ENCODE peak calls at places on chromosomes 5 and 9, in seven cellular contexts. F is mammary epithelial cell, Q is fibroblast of lung, J is PC-3, A is osteoblast, K is MM.1S, U is GM23248. T is an unnamed sample.

GRCh38 chr5:2201832-2202231 is 319.1 kb upstream of the IRX4 start:
- DNase-seq in F (no peak), Q (no peak), J (no peak), A (no peak), K (no peak), U (no peak), T (no peak)

GRCh38 chr9:76654051-76654461 is 110.2 kb upstream of the PCA3 start:
- DNase-seq in F (no peak), Q (peak; percentile 75), J (no peak), A (no peak), K (no peak), U (no peak), T (no peak)

GRCh38 chr9:30967484-30967883 is 1417.0 kb upstream of the ACO1 start:
- DNase-seq in F (peak; percentile 6), Q (no peak), J (peak; percentile 3), A (no peak), K (no peak), U (no peak), T (no peak)

GRCh38 chr5:1521671-1522600 is 1.8 kb downstream of the LPCAT1 start:
- DNase-seq in F (peak; percentile 53), Q (peak; percentile 84), J (peak; percentile 80), A (peak; percentile 98), K (no peak), U (peak; percentile 90), T (peak; percentile 39)

GRCh38 chr5:81552844-81553569 is 159.1 kb upstream of the ACOT12 start:
- DNase-seq in F (peak; percentile 56), Q (peak; percentile 17), J (peak; percentile 6), A (no peak), K (no peak), U (no peak), T (no peak)

GRCh38 chr5:143364061-143364460 is 39.4 kb downstream of the NR3C1 start:
- DNase-seq in F (no peak), Q (peak; percentile 37), J (no peak), A (no peak), K (no peak), U (no peak), T (no peak)

GRCh38 chr5:10556331-10556807 is 7.5 kb upstream of the ANKRD33B start:
- DNase-seq in F (peak; percentile 60), Q (peak; percentile 74), J (peak; percentile 98), A (peak; percentile 94), K (no peak), U (peak; percentile 87), T (no peak)

GRCh38 chr9:8627944-8628679 is 828.5 kb upstream of the DMAC1 start:
- DNase-seq in F (peak; percentile 1), Q (no peak), J (no peak), A (no peak), K (no peak), U (no peak), T (no peak)

GRCh38 chr5:38923661-38924451 is 78.0 kb downstream of the OSMR start:
- DNase-seq in F (no peak), Q (no peak), J (no peak), A (no peak), K (no peak), U (peak; percentile 33), T (no peak)

GRCh38 chr5:36040651-36041536 is 25.8 kb downstream of the UGT3A2 start:
- DNase-seq in F (no peak), Q (no peak), J (peak; percentile 16), A (no peak), K (no peak), U (no peak), T (no peak)

GRCh38 chr9:2663886-2664674 is 42.5 kb downstream of the VLDLR start:
- DNase-seq in F (no peak), Q (no peak), J (no peak), A (peak; percentile 64), K (no peak), U (no peak), T (no peak)

GRCh38 chr9:33236571-33236970 is 3.4 kb upstream of the SPINK4 start:
- DNase-seq in F (no peak), Q (peak; percentile 41), J (no peak), A (no peak), K (no peak), U (peak; percentile 57), T (no peak)

GRCh38 chr9:90060256-90060655 is 455.4 kb downstream of the GADD45G start:
- DNase-seq in F (no peak), Q (no peak), J (no peak), A (no peak), K (no peak), U (no peak), T (no peak)

GRCh38 chr9:94859226-94859625 is 132.7 kb downstream of the AOPEP start:
- DNase-seq in F (no peak), Q (no peak), J (no peak), A (no peak), K (no peak), U (no peak), T (no peak)

GRCh38 chr9:11086561-11086960 is 473.8 kb upstream of the PTPRD start:
- DNase-seq in F (no peak), Q (peak; percentile 66), J (peak; percentile 24), A (no peak), K (no peak), U (no peak), T (no peak)

GRCh38 chr9:109652112-109652511 is 127.9 kb upstream of the PALM2AKAP2 start:
- DNase-seq in F (peak; percentile 71), Q (peak; percentile 62), J (peak; percentile 80), A (no peak), K (no peak), U (peak; percentile 86), T (no peak)

GRCh38 chr9:121120386-121120785 is 45.6 kb downstream of the CNTRL start:
- DNase-seq in F (no peak), Q (no peak), J (no peak), A (no peak), K (no peak), U (peak; percentile 1), T (no peak)

GRCh38 chr9:7117676-7118561 is 360.1 kb downstream of the KDM4C start:
- DNase-seq in F (peak; percentile 56), Q (no peak), J (peak; percentile 41), A (no peak), K (no peak), U (peak; percentile 84), T (no peak)

GRCh38 chr5:89071101-89071940 is 188.3 kb upstream of the MEF2C start:
- DNase-seq in F (no peak), Q (peak; percentile 23), J (no peak), A (no peak), K (peak; percentile 73), U (no peak), T (no peak)

GRCh38 chr5:78636682-78637081 is 11.9 kb downstream of the LHFPL2 start:
- DNase-seq in F (no peak), Q (no peak), J (no peak), A (no peak), K (no peak), U (no peak), T (no peak)

GRCh38 chr9:109923371-109923770 is 143.4 kb downstream of the PALM2AKAP2 start:
- DNase-seq in F (no peak), Q (no peak), J (peak; percentile 40), A (no peak), K (no peak), U (no peak), T (no peak)

GRCh38 chr9:21491742-21492141 is 9.6 kb upstream of the IFNE start:
- DNase-seq in F (no peak), Q (no peak), J (no peak), A (peak; percentile 29), K (no peak), U (no peak), T (no peak)

GRCh38 chr9:114503522-114504340 is 1.5 kb downstream of the WHRN start:
- DNase-seq in F (no peak), Q (no peak), J (peak; percentile 15), A (no peak), K (peak; percentile 40), U (no peak), T (no peak)

GRCh38 chr9:9912459-9912858 is 700.3 kb downstream of the PTPRD start:
- DNase-seq in F (no peak), Q (no peak), J (no peak), A (no peak), K (peak; percentile 56), U (no peak), T (no peak)

GRCh38 chr5:54942064-54942778 is 43.2 kb downstream of the ESM1 start:
- DNase-seq in F (no peak), Q (no peak), J (no peak), A (no peak), K (no peak), U (no peak), T (no peak)

GRCh38 chr5:57368010-57368409 is 114.6 kb downstream of the ACTBL2 start:
- DNase-seq in F (peak; percentile 31), Q (peak; percentile 25), J (peak; percentile 3), A (no peak), K (no peak), U (peak; percentile 65), T (no peak)

GRCh38 chr5:56451742-56452141 is 218.6 kb upstream of the ANKRD55 start:
- DNase-seq in F (no peak), Q (no peak), J (no peak), A (no peak), K (no peak), U (no peak), T (no peak)

GRCh38 chr9:136545065-136545965 is 533 bp downstream of the NOTCH1 start:
- DNase-seq in F (peak; percentile 25), Q (no peak), J (no peak), A (no peak), K (peak; percentile 48), U (peak; percentile 58), T (no peak)

GRCh38 chr5:145797336-145797735 is 37.8 kb downstream of the PRELID2 start:
- DNase-seq in F (peak; percentile 20), Q (peak; percentile 47), J (peak; percentile 31), A (no peak), K (peak; percentile 40), U (peak; percentile 10), T (no peak)

GRCh38 chr9:35612843-35613242 is 5.4 kb downstream of the CD72 start:
- DNase-seq in F (no peak), Q (no peak), J (no peak), A (no peak), K (no peak), U (no peak), T (no peak)
- H3K79me2 ChIP-seq in F (no peaks in the 10 kb centered on the region), Q (no peaks in the 10 kb centered on the region), J (no peaks in the 10 kb centered on the region), A (no peaks in the 10 kb centered on the region), K (no peaks in the 10 kb centered on the region), U (peaks cover 2% of the 10 kb centered on the region), T (no peaks in the 10 kb centered on the region)

GRCh38 chr9:27400334-27400875 is 103.5 kb upstream of the EQTN start:
- DNase-seq in F (peak; percentile 61), Q (no peak), J (no peak), A (no peak), K (no peak), U (no peak), T (no peak)
- H3K79me2 ChIP-seq in F (peaks cover 72% of the 10 kb centered on the region), Q (no peaks in the 10 kb centered on the region), J (no peaks in the 10 kb centered on the region), A (no peaks in the 10 kb centered on the region), K (no peaks in the 10 kb centered on the region), U (no peaks in the 10 kb centered on the region), T (peaks cover 2% of the 10 kb centered on the region)

GRCh38 chr5:124702442-124703024 is 43.9 kb downstream of the ZNF608 start:
- DNase-seq in F (no peak), Q (no peak), J (no peak), A (no peak), K (no peak), U (no peak), T (no peak)
- H3K79me2 ChIP-seq in F (peaks cover 28% of the 10 kb centered on the region), Q (peaks cover 12% of the 10 kb centered on the region), J (no peaks in the 10 kb centered on the region), A (no peaks in the 10 kb centered on the region), K (no peaks in the 10 kb centered on the region), U (no peaks in the 10 kb centered on the region), T (peaks cover 52% of the 10 kb centered on the region)

GRCh38 chr9:128078504-128079434 is 10.7 kb downstream of the SLC25A25 start:
- DNase-seq in F (peak; percentile 50), Q (peak; percentile 65), J (peak; percentile 73), A (peak; percentile 83), K (peak; percentile 80), U (peak; percentile 48), T (no peak)
- H3K79me2 ChIP-seq in F (peaks cover 49% of the 10 kb centered on the region), Q (peaks cover 55% of the 10 kb centered on the region), J (peaks cover 51% of the 10 kb centered on the region), A (peaks cover 70% of the 10 kb centered on the region), K (peaks cover 97% of the 10 kb centered on the region), U (peaks cover 82% of the 10 kb centered on the region), T (no peaks in the 10 kb centered on the region)

GRCh38 chr9:112295174-112295573 is 38.2 kb downstream of the PTBP3 start:
- DNase-seq in F (no peak), Q (no peak), J (no peak), A (peak; percentile 3), K (no peak), U (no peak), T (no peak)
- H3K79me2 ChIP-seq in F (peaks cover 98% of the 10 kb centered on the region), Q (peaks cover 41% of the 10 kb centered on the region), J (peaks cover 71% of the 10 kb centered on the region), A (peaks cover 96% of the 10 kb centered on the region), K (peaks cover 24% of the 10 kb centered on the region), U (peaks cover 100% of the 10 kb centered on the region), T (peaks cover 3% of the 10 kb centered on the region)

T was measured in H9.